ENCODE peak calls at places on chromosomes 13 and 19, in seven cellular contexts. H, X, U, S, Q, P and W are unnamed samples.
A peak's percentile ranks its signal among the peaks of the same experiment; 100 is the strongest.

GRCh38 chr19:861756-862528 is 2.5 kb downstream of the CFD start:
- DNase-seq in H (no peak), X (peak; percentile 72), U (peak; percentile 57), S (peak; percentile 30), Q (peak; percentile 78), P (no peak), W (peak; percentile 31)

GRCh38 chr19:18399008-18399407 is 1.6 kb upstream of the LRRC25 start:
- DNase-seq in H (peak; percentile 77), X (no peak), U (no peak), S (peak; percentile 58), Q (no peak), P (no peak), W (peak; percentile 63)

GRCh38 chr19:33396701-33397535 is 23.4 kb downstream of the CEBPG start:
- DNase-seq in H (no peak), X (no peak), U (no peak), S (peak; percentile 63), Q (peak; percentile 38), P (peak; percentile 64), W (no peak)

GRCh38 chr13:34967851-34968562 is 25.9 kb downstream of the NBEA start:
- DNase-seq in H (no peak), X (no peak), U (no peak), S (no peak), Q (no peak), P (no peak), W (peak; percentile 24)

GRCh38 chr13:113275387-113275786 is 21.7 kb upstream of the LAMP1 start:
- DNase-seq in H (peak; percentile 28), X (no peak), U (peak; percentile 71), S (peak; percentile 66), Q (no peak), P (no peak), W (peak; percentile 85)

GRCh38 chr13:110483386-110483785 is 78.1 kb downstream of the RAB20 start:
- DNase-seq in H (no peak), X (no peak), U (no peak), S (no peak), Q (no peak), P (no peak), W (no peak)

GRCh38 chr13:106490887-106491321 is 44.6 kb downstream of the EFNB2 start:
- DNase-seq in H (no peak), X (no peak), U (no peak), S (no peak), Q (no peak), P (no peak), W (no peak)

GRCh38 chr13:20799726-20800416 is 26.1 kb upstream of the EEF1AKMT1 start:
- DNase-seq in H (no peak), X (no peak), U (no peak), S (peak; percentile 52), Q (no peak), P (no peak), W (no peak)

GRCh38 chr19:13842294-13843103 is 34.4 kb upstream of the NANOS3 start:
- DNase-seq in H (peak; percentile 85), X (peak; percentile 81), U (peak; percentile 93), S (peak; percentile 90), Q (peak; percentile 91), P (peak; percentile 97), W (peak; percentile 78)

GRCh38 chr19:17473041-17473440 is 2.7 kb downstream of the SLC27A1 start:
- DNase-seq in H (no peak), X (peak; percentile 75), U (no peak), S (peak; percentile 77), Q (no peak), P (no peak), W (peak; percentile 93)

GRCh38 chr13:76425930-76426329 is 460.3 kb downstream of the KCTD12 start:
- DNase-seq in H (no peak), X (no peak), U (peak; percentile 8), S (peak; percentile 77), Q (no peak), P (no peak), W (peak; percentile 85)

GRCh38 chr19:3338541-3339181 is 27.7 kb upstream of the NFIC start:
- DNase-seq in H (peak; percentile 49), X (peak; percentile 24), U (no peak), S (no peak), Q (peak; percentile 87), P (peak; percentile 77), W (no peak)

DNA sequence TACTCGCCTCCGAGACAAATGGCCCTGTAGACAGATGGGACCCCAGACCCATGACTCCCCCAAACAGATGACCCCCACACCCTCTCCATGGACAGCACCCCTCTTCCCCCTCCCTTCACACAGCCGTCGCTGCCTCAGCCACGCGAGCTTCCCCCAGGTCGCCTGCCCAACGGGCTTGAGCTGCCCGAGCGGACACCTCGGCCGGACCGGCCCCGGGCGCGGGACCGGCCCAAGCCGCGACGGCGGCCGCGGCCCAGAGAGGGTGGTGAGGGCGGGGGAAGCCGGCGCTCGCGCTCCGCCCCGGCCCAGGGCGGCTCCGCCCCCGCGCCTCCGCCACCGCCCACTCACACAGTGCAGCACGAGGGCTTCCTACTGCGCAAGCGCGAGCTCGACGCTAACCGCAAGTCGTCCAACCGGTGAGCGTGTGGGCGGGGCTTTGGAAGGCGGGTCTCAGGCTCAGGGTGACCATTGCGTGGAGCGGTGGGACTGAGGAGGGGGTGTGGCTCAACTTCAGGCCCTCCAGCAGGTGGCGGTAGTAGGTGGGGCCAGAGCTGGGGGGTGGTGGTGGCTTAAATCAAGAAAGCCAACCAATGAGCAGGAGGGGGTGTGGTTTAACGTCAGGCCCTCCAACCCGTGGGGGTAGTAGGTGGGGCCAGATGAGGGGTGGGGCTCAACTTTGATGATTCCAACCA is 6.2 kb upstream of the SHKBP1 start:
- DNase-seq in H (peak; percentile 98), X (peak; percentile 96), U (peak; percentile 100), S (peak; percentile 100), Q (peak; percentile 100), P (peak; percentile 100), W (peak; percentile 100)
- TF ChIP-seq CTCF in H (peak; percentile 37), X (no peak), U (no peak), S (peak; percentile 40), Q (no peak), P (no peak), W (peak; percentile 60)

DNA sequence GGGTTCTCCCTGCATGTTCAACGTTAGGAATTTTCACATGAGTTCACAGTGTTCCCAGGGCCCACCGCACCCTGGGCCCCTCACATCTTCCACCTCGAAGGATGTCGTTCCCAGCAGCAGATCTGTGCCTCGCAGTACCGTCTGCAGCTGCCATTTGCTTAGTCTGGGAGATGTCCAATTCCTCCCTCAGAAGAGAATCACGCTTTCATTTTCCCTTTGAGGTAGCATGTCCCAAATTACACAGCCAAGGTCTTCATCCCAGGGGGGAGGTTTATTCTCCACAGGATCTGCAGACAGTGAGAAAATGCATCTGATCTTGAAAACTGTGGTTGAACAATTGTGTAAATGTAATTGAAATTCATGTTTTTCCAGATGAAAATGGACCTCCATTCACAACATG is 150.2 kb downstream of the DCT start:
- DNase-seq in H (no peak), X (no peak), U (no peak), S (peak; percentile 76), Q (no peak), P (peak; percentile 69), W (peak; percentile 93)
- H3K4me3 ChIP-seq in H (no peak overlapping the region), X (no peak overlapping the region), U (no peak overlapping the region), S (no peak overlapping the region), Q (no peak overlapping the region), P (no peak overlapping the region), W (no peak overlapping the region)

GRCh38 chr19:7744871-7745270 is 2.5 kb downstream of the CD209 start:
- DNase-seq in H (no peak), X (no peak), U (no peak), S (no peak), Q (no peak), P (peak; percentile 53), W (no peak)

GRCh38 chr19:7751157-7751783 is 3.9 kb upstream of the CD209 start:
- DNase-seq in H (no peak), X (no peak), U (no peak), S (no peak), Q (no peak), P (no peak), W (peak; percentile 12)

GRCh38 chr19:7748171-7748570 is 837 bp upstream of the CD209 start:
- DNase-seq in H (no peak), X (no peak), U (no peak), S (no peak), Q (no peak), P (no peak), W (no peak)

GRCh38 chr19:7746903-7747884 is at the start of gene CD209:
- DNase-seq in H (no peak), X (no peak), U (no peak), S (no peak), Q (no peak), P (peak; percentile 60), W (no peak)

DNA sequence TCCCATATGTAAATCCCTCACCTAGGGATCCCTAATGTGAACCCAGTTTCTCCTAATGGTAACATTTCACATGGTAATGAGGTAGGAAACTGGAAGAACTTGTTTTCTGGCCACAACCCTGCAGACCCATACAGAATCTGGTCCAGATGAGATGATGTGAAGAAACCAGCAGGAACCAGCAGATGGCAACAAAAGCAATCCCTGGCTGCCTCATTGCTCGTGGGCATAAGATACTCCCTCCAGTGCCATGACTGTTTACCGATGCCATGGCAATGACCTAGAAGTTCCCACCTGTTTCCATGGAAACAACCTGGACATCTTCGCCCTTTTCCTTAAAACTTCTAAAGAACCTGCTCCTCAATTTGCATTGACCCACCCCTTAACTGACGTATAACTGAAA is 1.4 kb upstream of the CD209 start:
- DNase-seq in H (no peak), X (no peak), U (no peak), S (peak; percentile 19), Q (no peak), P (peak; percentile 18), W (peak; percentile 21)
- TF ChIP-seq CTCF in H (peak; percentile 5), X (no peak), U (peak; percentile 15), S (no peak), Q (no peak), P (no peak), W (peak; percentile 28)

GRCh38 chr19:7069042-7069903 is at the start of gene ZNF557:
- DNase-seq in H (peak; percentile 98), X (peak; percentile 97), U (peak; percentile 99), S (peak; percentile 98), Q (peak; percentile 100), P (peak; percentile 99), W (peak; percentile 99)
- H3K4me3 ChIP-seq in H (peak within 1 kb of the TSS; percentile 94), X (peak within 1 kb of the TSS; percentile 92), U (peak within 1 kb of the TSS; percentile 87), S (peak within 1 kb of the TSS; percentile 98), Q (peak within 1 kb of the TSS; percentile 97), P (peak within 1 kb of the TSS; percentile 95), W (peak within 1 kb of the TSS; percentile 92)

GRCh38 chr13:26112843-26113242 is 61.0 kb upstream of the SHISA2 start:
- DNase-seq in H (no peak), X (no peak), U (no peak), S (no peak), Q (no peak), P (no peak), W (peak; percentile 51)
- TF ChIP-seq CTCF in H (no peak), X (no peak), U (peak; percentile 18), S (peak; percentile 19), Q (no peak), P (no peak), W (peak; percentile 62)

DNA sequence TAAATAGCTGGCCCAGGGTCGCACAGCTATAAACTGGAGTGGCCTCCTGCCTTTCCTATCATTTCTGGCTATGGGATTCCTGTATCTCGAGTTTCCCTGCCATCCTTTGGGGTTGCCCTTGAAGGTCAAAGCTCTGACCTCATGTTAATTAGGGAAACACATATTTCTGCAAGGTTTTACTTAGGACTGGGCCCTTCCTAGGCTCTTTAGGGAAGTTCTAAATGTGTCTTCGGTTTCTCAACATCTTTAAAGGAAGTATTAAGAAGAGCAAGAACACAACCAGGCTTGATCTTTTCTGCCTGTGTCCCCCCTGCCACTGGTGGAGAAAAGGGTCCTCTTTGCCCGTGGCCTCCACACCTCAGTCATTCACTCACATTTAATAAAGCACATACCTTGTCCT is 10.8 kb downstream of the LCP1 start:
- DNase-seq in H (no peak), X (peak; percentile 27), U (no peak), S (no peak), Q (no peak), P (no peak), W (no peak)
- H3K4me3 ChIP-seq in H (no peak overlapping the region), X (peak overlapping the region; percentile 24), U (no peak overlapping the region), S (no peak overlapping the region), Q (no peak overlapping the region), P (no peak overlapping the region), W (no peak overlapping the region)